ENCODE peak calls at places on chromosomes 7 and 10, in five cellular contexts. B is sigmoid colon; P is bronchial epithelial cell; Q is AG04450; I is effector memory CD8-positive, alpha-beta T cell. K is an unnamed sample.

GRCh38 chr10:70602665-70603438 is at the start of gene PRF1:
- DNase-seq in I (peak; percentile 88), B (no peak), Q (no peak), P (no peak), K (no peak)

GRCh38 chr10:8056891-8057331 is 2.4 kb downstream of the GATA3 start:
- DNase-seq in P (no peak), B (no peak), I (no peak), Q (no peak), K (no peak)

GRCh38 chr7:145732521-145732920 is 384.1 kb upstream of the CNTNAP2 start:
- DNase-seq in B (no peak), Q (no peak), I (no peak), P (peak; percentile 46), K (no peak)

GRCh38 chr10:97760461-97761257 is 11.1 kb downstream of the SFRP5 start:
- DNase-seq in B (no peak), I (no peak), Q (no peak), P (no peak), K (no peak)

GRCh38 chr7:55075464-55075971 is 56.7 kb downstream of the EGFR start:
- DNase-seq in Q (no peak), I (no peak), P (no peak), B (peak; percentile 86), K (peak; percentile 13)

GRCh38 chr10:37687581-37687980 is 169.8 kb downstream of the ZNF248 start:
- DNase-seq in Q (no peak), I (no peak), P (no peak), B (no peak), K (no peak)

GRCh38 chr7:138755831-138756590 is 41.8 kb upstream of the TMEM213 start:
- DNase-seq in I (no peak), B (no peak), P (no peak), Q (no peak), K (no peak)

GRCh38 chr10:69048103-69048502 is 39.8 kb upstream of the SRGN start:
- DNase-seq in Q (no peak), B (peak; percentile 80), P (peak; percentile 67), I (no peak), K (no peak)

GRCh38 chr7:18494821-18495408 is 634 bp upstream of the HDAC9 start:
- DNase-seq in B (no peak), I (no peak), P (no peak), Q (no peak), K (no peak)

GRCh38 chr7:80916770-80917681 is 1.8 kb downstream of the SEMA3C start:
- DNase-seq in I (no peak), Q (no peak), B (no peak), P (peak; percentile 92), K (peak; percentile 16)

K was measured in NAMALWA.